ENCODE peak calls at places on chromosomes 4 and X, in five cellular contexts. One of them, this sample, is unnamed. For H3K4me1, the result is how much of the 10 kb centered on the place peaks cover.

GRCh38 chr4:56757270-56757746 is 64.2 kb downstream of the SPINK2 start:
- DNase-seq in upper lobe of right lung: no peak
- DNase-seq in IMR-90: peak
- DNase-seq in SJSA1: peak
- DNase-seq in CD4-positive, CD25-positive, alpha-beta regulatory T cell: no peak
- DNase-seq in this sample: no peak

GRCh38 chr4:180057891-180058643 is 2185.1 kb upstream of the TENM3 start:
- DNase-seq in IMR-90: no peak
- DNase-seq in SJSA1: no peak
- DNase-seq in CD4-positive, CD25-positive, alpha-beta regulatory T cell: no peak
- DNase-seq in upper lobe of right lung: peak
- DNase-seq in this sample: no peak

GRCh38 chr4:2811830-2812599 is 19.1 kb downstream of the SH3BP2 start:
- DNase-seq in upper lobe of right lung: peak
- DNase-seq in IMR-90: peak
- DNase-seq in CD4-positive, CD25-positive, alpha-beta regulatory T cell: peak
- DNase-seq in SJSA1: peak
- DNase-seq in this sample: peak

GRCh38 chr4:57156242-57156990 is 46.2 kb upstream of the IGFBP7 start:
- DNase-seq in SJSA1: peak
- DNase-seq in CD4-positive, CD25-positive, alpha-beta regulatory T cell: no peak
- DNase-seq in IMR-90: peak
- DNase-seq in upper lobe of right lung: no peak
- DNase-seq in this sample: no peak

GRCh38 chr4:153257151-153257620 is 52.9 kb downstream of the TRIM2 start:
- DNase-seq in SJSA1: peak
- DNase-seq in CD4-positive, CD25-positive, alpha-beta regulatory T cell: peak
- DNase-seq in upper lobe of right lung: no peak
- DNase-seq in IMR-90: peak
- DNase-seq in this sample: no peak

GRCh38 chrX:16786791-16787735 is 797 bp downstream of the TXLNG start:
- DNase-seq in upper lobe of right lung: peak
- DNase-seq in SJSA1: no peak
- DNase-seq in IMR-90: no peak
- DNase-seq in CD4-positive, CD25-positive, alpha-beta regulatory T cell: peak
- DNase-seq in this sample: peak

GRCh38 chrX:65608021-65608420 is 59.4 kb upstream of the MSN start:
- DNase-seq in SJSA1: no peak
- DNase-seq in CD4-positive, CD25-positive, alpha-beta regulatory T cell: no peak
- DNase-seq in IMR-90: no peak
- DNase-seq in upper lobe of right lung: no peak
- DNase-seq in this sample: no peak

GRCh38 chr4:66929748-66930147 is 615.6 kb downstream of the CENPC start:
- DNase-seq in SJSA1: no peak
- DNase-seq in IMR-90: no peak
- DNase-seq in upper lobe of right lung: no peak
- DNase-seq in CD4-positive, CD25-positive, alpha-beta regulatory T cell: no peak
- DNase-seq in this sample: no peak

GRCh38 chr4:100557306-100557705 is 39.5 kb upstream of the EMCN start:
- DNase-seq in CD4-positive, CD25-positive, alpha-beta regulatory T cell: no peak
- DNase-seq in upper lobe of right lung: no peak
- DNase-seq in IMR-90: no peak
- DNase-seq in SJSA1: no peak
- DNase-seq in this sample: no peak

GRCh38 chr4:30386266-30386895 is 333.8 kb upstream of the PCDH7 start:
- DNase-seq in IMR-90: peak
- DNase-seq in CD4-positive, CD25-positive, alpha-beta regulatory T cell: no peak
- DNase-seq in upper lobe of right lung: no peak
- DNase-seq in SJSA1: no peak
- DNase-seq in this sample: no peak

GRCh38 chr4:153766758-153767157 is 6.9 kb upstream of the RNF175 start:
- DNase-seq in CD4-positive, CD25-positive, alpha-beta regulatory T cell: no peak
- DNase-seq in IMR-90: no peak
- DNase-seq in upper lobe of right lung: no peak
- DNase-seq in SJSA1: no peak
- DNase-seq in this sample: no peak

GRCh38 chrX:57156397-57157049 is 19.3 kb upstream of the SPIN2A start:
- DNase-seq in SJSA1: no peak
- DNase-seq in IMR-90: peak
- DNase-seq in CD4-positive, CD25-positive, alpha-beta regulatory T cell: peak
- DNase-seq in upper lobe of right lung: no peak
- DNase-seq in this sample: no peak

GRCh38 chr4:4590496-4590895 is 48.6 kb upstream of the STX18 start:
- DNase-seq in upper lobe of right lung: no peak
- DNase-seq in IMR-90: peak
- DNase-seq in CD4-positive, CD25-positive, alpha-beta regulatory T cell: no peak
- DNase-seq in SJSA1: no peak
- DNase-seq in this sample: no peak

GRCh38 chr4:40629401-40630334 is at the start of gene RBM47:
- DNase-seq in SJSA1: peak
- DNase-seq in IMR-90: peak
- DNase-seq in CD4-positive, CD25-positive, alpha-beta regulatory T cell: peak
- DNase-seq in upper lobe of right lung: peak
- DNase-seq in this sample: no peak

GRCh38 chrX:91434351-91435168 is at the start of gene PABPC5:
- DNase-seq in IMR-90: peak
- DNase-seq in upper lobe of right lung: peak
- DNase-seq in CD4-positive, CD25-positive, alpha-beta regulatory T cell: no peak
- DNase-seq in SJSA1: peak
- DNase-seq in this sample: no peak

GRCh38 chr4:25090516-25090915 is 59.8 kb upstream of the LGI2 start:
- DNase-seq in IMR-90: peak
- DNase-seq in SJSA1: no peak
- DNase-seq in upper lobe of right lung: no peak
- DNase-seq in CD4-positive, CD25-positive, alpha-beta regulatory T cell: no peak
- DNase-seq in this sample: no peak

GRCh38 chr4:78464265-78464664 is 87.3 kb upstream of the ANXA3 start:
- DNase-seq in CD4-positive, CD25-positive, alpha-beta regulatory T cell: no peak
- DNase-seq in SJSA1: no peak
- DNase-seq in upper lobe of right lung: no peak
- DNase-seq in IMR-90: no peak
- DNase-seq in this sample: no peak

DNA sequence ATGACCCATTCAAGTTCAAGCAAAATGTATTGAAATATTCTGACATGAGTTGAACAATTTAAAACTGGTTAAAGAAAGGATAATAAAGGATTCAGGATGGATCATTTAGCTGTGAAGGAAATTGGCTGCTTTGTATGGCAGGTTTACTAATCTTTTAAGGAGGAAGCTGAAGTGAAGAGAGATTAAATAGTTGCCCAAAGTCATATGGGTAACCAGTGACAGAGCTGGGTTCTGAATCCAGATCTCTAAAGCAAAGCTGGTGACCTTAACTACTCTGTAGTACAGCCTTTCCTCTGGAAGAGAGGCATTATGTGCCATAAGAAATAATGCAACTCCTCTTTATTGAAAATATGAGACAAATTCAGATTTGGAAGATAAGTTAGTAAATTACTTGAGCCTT is 22.8 kb downstream of the FHIP1A start:
- DNase-seq in SJSA1: no peak
- DNase-seq in upper lobe of right lung: no peak
- DNase-seq in IMR-90: no peak
- DNase-seq in CD4-positive, CD25-positive, alpha-beta regulatory T cell: no peak
- DNase-seq in this sample: no peak
- H3K4me1 ChIP-seq in SJSA1: under half
- H3K4me1 ChIP-seq in upper lobe of right lung: under half
- H3K4me1 ChIP-seq in IMR-90: under half
- H3K4me1 ChIP-seq in CD4-positive, CD25-positive, alpha-beta regulatory T cell: under half
- H3K4me1 ChIP-seq in this sample: under half

GRCh38 chr4:108045687-108046024 is 56.0 kb downstream of the HADH start:
- DNase-seq in upper lobe of right lung: no peak
- DNase-seq in IMR-90: no peak
- DNase-seq in CD4-positive, CD25-positive, alpha-beta regulatory T cell: no peak
- DNase-seq in SJSA1: no peak
- DNase-seq in this sample: no peak

GRCh38 chr4:108047199-108047598 is 57.5 kb downstream of the HADH start:
- DNase-seq in SJSA1: no peak
- DNase-seq in IMR-90: no peak
- DNase-seq in upper lobe of right lung: peak
- DNase-seq in CD4-positive, CD25-positive, alpha-beta regulatory T cell: no peak
- DNase-seq in this sample: no peak

GRCh38 chr4:108042927-108043326 is 53.2 kb downstream of the HADH start:
- DNase-seq in IMR-90: no peak
- DNase-seq in SJSA1: no peak
- DNase-seq in upper lobe of right lung: no peak
- DNase-seq in CD4-positive, CD25-positive, alpha-beta regulatory T cell: no peak
- DNase-seq in this sample: no peak

GRCh38 chr4:108043536-108043935 is 53.8 kb downstream of the HADH start:
- DNase-seq in upper lobe of right lung: no peak
- DNase-seq in CD4-positive, CD25-positive, alpha-beta regulatory T cell: no peak
- DNase-seq in IMR-90: no peak
- DNase-seq in SJSA1: no peak
- DNase-seq in this sample: no peak

GRCh38 chr4:108044951-108045686 is 55.4 kb downstream of the HADH start:
- DNase-seq in upper lobe of right lung: no peak
- DNase-seq in SJSA1: no peak
- DNase-seq in IMR-90: no peak
- DNase-seq in CD4-positive, CD25-positive, alpha-beta regulatory T cell: no peak
- DNase-seq in this sample: no peak
- H3K4me1 ChIP-seq in upper lobe of right lung: under half
- H3K4me1 ChIP-seq in SJSA1: under half
- H3K4me1 ChIP-seq in IMR-90: under half
- H3K4me1 ChIP-seq in CD4-positive, CD25-positive, alpha-beta regulatory T cell: under half
- H3K4me1 ChIP-seq in this sample: under half

DNA sequence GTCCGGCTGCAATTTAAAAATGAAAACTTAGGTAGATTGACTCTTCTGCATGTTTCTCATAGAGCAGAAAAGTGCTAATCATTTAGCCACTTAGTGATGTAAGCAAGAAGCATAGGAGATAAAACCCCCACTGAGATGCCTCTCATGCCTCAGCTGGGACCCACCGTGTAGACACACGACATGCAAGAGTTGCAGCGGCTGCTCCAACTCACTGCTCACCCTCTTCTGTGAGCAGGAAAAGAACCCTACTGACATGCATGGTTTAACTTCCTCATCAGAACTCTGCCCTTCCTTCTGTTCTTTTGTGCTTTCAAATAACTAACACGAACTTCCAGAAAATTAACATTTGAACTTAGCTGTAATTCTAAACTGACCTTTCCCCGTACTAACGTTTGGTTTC is 41.0 kb downstream of the MAP7D3 start:
- DNase-seq in CD4-positive, CD25-positive, alpha-beta regulatory T cell: no peak
- DNase-seq in upper lobe of right lung: no peak
- DNase-seq in SJSA1: no peak
- DNase-seq in IMR-90: no peak
- DNase-seq in this sample: no peak
- H3K4me1 ChIP-seq in CD4-positive, CD25-positive, alpha-beta regulatory T cell: under half
- H3K4me1 ChIP-seq in upper lobe of right lung: under half
- H3K4me1 ChIP-seq in SJSA1: under half
- H3K4me1 ChIP-seq in IMR-90: under half
- H3K4me1 ChIP-seq in this sample: under half

GRCh38 chr4:620851-621261 is 4.5 kb upstream of the PDE6B start:
- DNase-seq in upper lobe of right lung: no peak
- DNase-seq in SJSA1: no peak
- DNase-seq in CD4-positive, CD25-positive, alpha-beta regulatory T cell: no peak
- DNase-seq in IMR-90: no peak
- DNase-seq in this sample: peak
- H3K4me1 ChIP-seq in upper lobe of right lung: under half
- H3K4me1 ChIP-seq in SJSA1: under half
- H3K4me1 ChIP-seq in CD4-positive, CD25-positive, alpha-beta regulatory T cell: under half
- H3K4me1 ChIP-seq in IMR-90: under half
- H3K4me1 ChIP-seq in this sample: under half

GRCh38 chr4:77010841-77011354 is 61.3 kb downstream of the SEPTIN11 start:
- DNase-seq in upper lobe of right lung: no peak
- DNase-seq in IMR-90: peak
- DNase-seq in CD4-positive, CD25-positive, alpha-beta regulatory T cell: no peak
- DNase-seq in SJSA1: peak
- DNase-seq in this sample: no peak
- H3K4me1 ChIP-seq in upper lobe of right lung: under half
- H3K4me1 ChIP-seq in IMR-90: under half
- H3K4me1 ChIP-seq in CD4-positive, CD25-positive, alpha-beta regulatory T cell: under half
- H3K4me1 ChIP-seq in SJSA1: half or more
- H3K4me1 ChIP-seq in this sample: under half

GRCh38 chrX:19867411-19867732 is 20.0 kb downstream of the SH3KBP1 start:
- DNase-seq in upper lobe of right lung: no peak
- DNase-seq in CD4-positive, CD25-positive, alpha-beta regulatory T cell: no peak
- DNase-seq in IMR-90: peak
- DNase-seq in SJSA1: no peak
- DNase-seq in this sample: no peak
- H3K4me1 ChIP-seq in upper lobe of right lung: under half
- H3K4me1 ChIP-seq in CD4-positive, CD25-positive, alpha-beta regulatory T cell: under half
- H3K4me1 ChIP-seq in IMR-90: under half
- H3K4me1 ChIP-seq in SJSA1: under half
- H3K4me1 ChIP-seq in this sample: under half

DNA sequence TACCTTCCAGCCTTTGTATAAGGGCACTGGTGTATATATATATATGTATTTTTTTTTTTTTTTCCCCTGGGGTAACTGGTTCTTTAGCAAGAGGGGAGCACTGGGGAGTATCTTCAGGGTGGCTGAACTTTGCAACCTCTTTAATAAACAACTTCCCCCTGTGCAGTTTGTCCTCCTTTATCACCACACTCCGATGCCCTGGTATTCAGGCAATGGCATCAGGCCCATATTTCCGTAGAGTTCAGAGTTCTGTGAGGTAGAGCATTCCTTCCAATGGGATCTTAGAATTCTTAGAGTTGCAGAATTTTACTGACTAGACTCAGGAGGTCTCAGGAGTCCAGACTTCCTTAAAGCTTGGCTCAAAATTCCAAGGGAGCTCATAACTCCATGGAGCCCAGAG is 24.6 kb downstream of the NYX start:
- DNase-seq in CD4-positive, CD25-positive, alpha-beta regulatory T cell: no peak
- DNase-seq in upper lobe of right lung: no peak
- DNase-seq in IMR-90: no peak
- DNase-seq in SJSA1: no peak
- DNase-seq in this sample: no peak
- H3K4me1 ChIP-seq in CD4-positive, CD25-positive, alpha-beta regulatory T cell: under half
- H3K4me1 ChIP-seq in upper lobe of right lung: under half
- H3K4me1 ChIP-seq in IMR-90: under half
- H3K4me1 ChIP-seq in SJSA1: under half
- H3K4me1 ChIP-seq in this sample: under half

GRCh38 chr4:141858437-141858836 is 222.1 kb downstream of the IL15 start:
- DNase-seq in IMR-90: no peak
- DNase-seq in CD4-positive, CD25-positive, alpha-beta regulatory T cell: no peak
- DNase-seq in SJSA1: no peak
- DNase-seq in upper lobe of right lung: no peak
- DNase-seq in this sample: no peak
- H3K4me1 ChIP-seq in IMR-90: under half
- H3K4me1 ChIP-seq in CD4-positive, CD25-positive, alpha-beta regulatory T cell: under half
- H3K4me1 ChIP-seq in SJSA1: under half
- H3K4me1 ChIP-seq in upper lobe of right lung: under half
- H3K4me1 ChIP-seq in this sample: under half

DNA sequence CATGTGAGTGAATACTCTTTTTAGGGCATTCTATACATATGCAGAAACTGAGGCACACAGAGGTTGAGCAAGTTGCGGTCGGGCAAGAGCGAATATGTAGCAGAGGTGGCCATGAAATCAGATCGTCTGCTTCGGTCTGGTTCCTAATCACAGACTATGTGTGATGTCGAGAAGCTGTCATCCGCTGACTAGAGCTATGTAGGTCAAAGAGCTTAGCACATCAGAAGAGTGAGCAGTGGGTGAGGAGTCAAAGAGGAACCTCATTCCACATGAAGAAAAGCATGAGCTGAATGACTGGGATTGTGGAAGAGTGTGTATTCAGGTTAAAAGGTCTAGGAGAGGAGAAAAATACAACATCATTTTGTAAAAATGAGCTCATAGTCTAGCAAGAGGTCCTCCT is 19.0 kb downstream of the GAB3 start:
- DNase-seq in upper lobe of right lung: no peak
- DNase-seq in IMR-90: peak
- DNase-seq in CD4-positive, CD25-positive, alpha-beta regulatory T cell: no peak
- DNase-seq in SJSA1: no peak
- DNase-seq in this sample: peak
- H3K4me1 ChIP-seq in upper lobe of right lung: half or more
- H3K4me1 ChIP-seq in IMR-90: under half
- H3K4me1 ChIP-seq in CD4-positive, CD25-positive, alpha-beta regulatory T cell: under half
- H3K4me1 ChIP-seq in SJSA1: half or more
- H3K4me1 ChIP-seq in this sample: half or more

This sample was measured in CD8-positive, alpha-beta memory T cell.